ENCODE peak calls at places on chromosomes 2 and 18, in four cellular contexts. L, D, J and T are unnamed samples.

GRCh38 chr2:332592-332991 is 44.7 kb upstream of the ALKAL2 start:
- DNase-seq in L (no peak), D (no peak), J (no peak), T (no peak)

GRCh38 chr18:48336332-48336731 is 72.9 kb downstream of the ZBTB7C start:
- DNase-seq in J (no peak), D (no peak), L (no peak), T (no peak)

GRCh38 chr2:202764991-202765390 is 106.6 kb downstream of the ICA1L start:
- DNase-seq in J (no peak), D (no peak), L (no peak), T (no peak)

GRCh38 chr2:231321556-231322334 is 73.8 kb upstream of the B3GNT7 start:
- DNase-seq in D (no peak), L (no peak), J (no peak), T (no peak)

GRCh38 chr18:54742654-54743053 is 85.6 kb upstream of the RAB27B start:
- DNase-seq in J (peak; percentile 51), L (peak; percentile 98), D (no peak), T (peak; percentile 100)

GRCh38 chr2:104701471-104701911 is 152.4 kb upstream of the POU3F3 start:
- DNase-seq in D (no peak), L (no peak), J (no peak), T (no peak)

GRCh38 chr2:14616342-14616741 is 16.2 kb upstream of the LRATD1 start:
- DNase-seq in L (no peak), J (no peak), D (no peak), T (peak; percentile 56)

GRCh38 chr18:25650201-25650941 is 298.4 kb upstream of the ZNF521 start:
- DNase-seq in L (peak; percentile 75), J (no peak), D (no peak), T (peak; percentile 96)

GRCh38 chr18:2827076-2827475 is 19.7 kb upstream of the EMILIN2 start:
- DNase-seq in J (no peak), D (no peak), L (no peak), T (no peak)

GRCh38 chr2:95352291-95353054 is 50.0 kb upstream of the FAHD2A start:
- DNase-seq in D (no peak), L (no peak), J (peak; percentile 35), T (no peak)

GRCh38 chr2:229930656-229931055 is 8.4 kb downstream of the FBXO36 start:
- DNase-seq in L (no peak), J (no peak), D (no peak), T (no peak)